ENCODE peak calls at places on chromosomes 3 and 15, in ten cellular contexts. L, X, V, U, F, E, H, J, G and N are unnamed samples.

GRCh38 chr15:76991048-76991447 is 3.9 kb upstream of the PSTPIP1 start:
- DNase-seq in V (no peak), L (no peak), H (no peak), U (no peak), J (no peak), E (no peak), F (no peak), X (no peak), G (no peak), N (no peak)

GRCh38 chr15:44195151-44195740 is at the start of gene FRMD5:
- DNase-seq in E (peak), L (peak), X (peak), U (peak), H (peak), F (peak), J (peak), V (peak), G (peak), N (peak)

GRCh38 chr15:80473574-80474223 is 69.5 kb downstream of the ARNT2 start:
- DNase-seq in U (peak), G (no peak), E (no peak), J (no peak), X (no peak), V (no peak), F (no peak), L (no peak), H (no peak), N (no peak)

GRCh38 chr3:151869186-151869585 is 4.3 kb upstream of the SUCNR1 start:
- DNase-seq in V (no peak), E (no peak), G (no peak), L (no peak), U (no peak), F (no peak), H (no peak), J (no peak), X (no peak), N (no peak)

GRCh38 chr3:178078933-178079332 is 457.3 kb upstream of the KCNMB2 start:
- DNase-seq in H (peak), X (no peak), V (no peak), J (no peak), L (peak), U (peak), F (peak), E (no peak), G (no peak), N (no peak)

GRCh38 chr3:197368330-197368729 is 69.9 kb upstream of the DLG1 start:
- DNase-seq in H (no peak), V (no peak), E (peak), G (no peak), X (no peak), F (no peak), J (no peak), L (no peak), U (peak), N (no peak)

GRCh38 chr15:70608156-70608555 is 155.2 kb downstream of the UACA start:
- DNase-seq in V (no peak), F (peak), H (peak), X (no peak), J (no peak), L (no peak), E (no peak), G (no peak), U (peak), N (no peak)

GRCh38 chr3:175398676-175399075 is 539.5 kb downstream of the NAALADL2 start:
- DNase-seq in H (peak), L (peak), G (no peak), E (no peak), X (no peak), J (no peak), F (no peak), V (no peak), U (no peak), N (no peak)

GRCh38 chr3:95752199-95752598 is 1062.2 kb upstream of the EPHA6 start:
- DNase-seq in H (no peak), V (no peak), L (no peak), E (no peak), F (no peak), G (no peak), X (no peak), U (peak), J (peak), N (no peak)

GRCh38 chr3:138451595-138452162 is 17.3 kb downstream of the ESYT3 start:
- DNase-seq in H (no peak), V (no peak), F (no peak), L (no peak), U (no peak), J (no peak), E (no peak), X (no peak), G (no peak), N (no peak)

GRCh38 chr15:38899300-38899699 is 334.7 kb upstream of the RASGRP1 start:
- DNase-seq in H (peak), V (no peak), U (no peak), L (no peak), X (no peak), G (no peak), F (peak), E (no peak), J (no peak), N (no peak)

GRCh38 chr3:120567370-120568197 is 28.6 kb upstream of the NDUFB4 start:
- DNase-seq in X (no peak), U (peak), J (peak), L (peak), V (no peak), H (peak), G (no peak), F (peak), E (peak), N (no peak)

GRCh38 chr3:13548696-13549512 is at the start of gene FBLN2:
- DNase-seq in L (peak), H (peak), G (no peak), E (peak), J (no peak), X (peak), U (peak), V (peak), F (peak), N (peak)

GRCh38 chr15:77009646-77010311 is 14.9 kb downstream of the PSTPIP1 start:
- DNase-seq in H (no peak), L (peak), X (peak), V (no peak), J (no peak), G (no peak), U (no peak), E (no peak), F (peak), N (no peak)

GRCh38 chr3:49813497-49814174 is at the start of gene UBA7:
- DNase-seq in J (peak), G (no peak), X (peak), F (peak), V (peak), L (peak), U (no peak), H (peak), E (no peak), N (no peak)

GRCh38 chr3:171841620-171842000 is 1.5 kb upstream of the TMEM212 start:
- DNase-seq in E (no peak), G (no peak), L (peak), H (peak), U (no peak), J (no peak), X (no peak), F (peak), V (no peak), N (no peak)

GRCh38 chr3:42653560-42654330 is at the start of gene ZBTB47:
- DNase-seq in L (peak), J (no peak), E (no peak), H (peak), V (peak), U (peak), G (no peak), F (peak), X (peak), N (no peak)

GRCh38 chr15:95718441-95718840 is 612.1 kb upstream of the NR2F2 start:
- DNase-seq in H (peak), L (no peak), V (no peak), X (peak), G (no peak), J (no peak), U (no peak), F (peak), E (no peak), N (no peak)

GRCh38 chr3:141844812-141845211 is 31.6 kb upstream of the ATP1B3 start:
- DNase-seq in F (no peak), V (no peak), E (no peak), U (no peak), L (no peak), J (no peak), H (no peak), X (no peak), G (no peak), N (no peak)

GRCh38 chr3:153113553-153113952 is 48.5 kb upstream of the RAP2B start:
- DNase-seq in J (no peak), V (no peak), U (no peak), H (no peak), L (no peak), F (no peak), E (no peak), G (no peak), X (no peak), N (no peak)

GRCh38 chr3:72310028-72310987 is 525.4 kb upstream of the PROK2 start:
- DNase-seq in X (no peak), J (no peak), H (peak), F (peak), E (peak), U (no peak), L (peak), G (no peak), V (peak), N (peak)

GRCh38 chr3:29731050-29731449 is 450.2 kb downstream of the RBMS3 start:
- DNase-seq in V (no peak), X (no peak), E (no peak), J (no peak), G (no peak), L (no peak), F (peak), H (peak), U (no peak), N (no peak)

GRCh38 chr15:73560501-73561117 is 72.6 kb downstream of the NPTN start:
- DNase-seq in F (peak), H (peak), X (no peak), V (no peak), U (peak), J (peak), E (peak), L (peak), G (no peak), N (no peak)

GRCh38 chr3:4752201-4753072 is 226.8 kb upstream of the BHLHE40 start:
- DNase-seq in L (peak), U (no peak), E (no peak), X (no peak), J (peak), V (peak), F (peak), G (no peak), H (peak), N (no peak)

GRCh38 chr3:186849392-186849975 is 7.0 kb downstream of the ADIPOQ start:
- DNase-seq in V (no peak), H (peak), F (peak), L (no peak), J (no peak), G (no peak), X (no peak), U (peak), E (peak), N (no peak)
- TF ChIP-seq CTCF in V (peak), H (peak), F (peak), L (peak), J (no peak), G (peak), X (peak), U (peak), E (peak), N (peak)

GRCh38 chr3:184040010-184040409 is 8.5 kb downstream of the HTR3D start:
- DNase-seq in V (no peak), U (peak), H (peak), F (peak), L (peak), J (peak), E (peak), X (no peak), G (no peak), N (no peak)
- TF ChIP-seq CTCF in V (peak), U (peak), H (peak), F (peak), L (peak), J (peak), E (peak), X (peak), G (peak), N (no peak)

GRCh38 chr15:66504563-66505429 is at the start of the genes RPL4 and ZWILCH:
- DNase-seq in J (peak), F (peak), G (peak), U (peak), X (peak), E (peak), H (peak), V (peak), L (peak), N (peak)
- TF ChIP-seq CTCF in J (no peak), F (no peak), G (no peak), U (no peak), X (peak), E (no peak), H (no peak), V (peak), L (no peak), N (no peak)

DNA sequence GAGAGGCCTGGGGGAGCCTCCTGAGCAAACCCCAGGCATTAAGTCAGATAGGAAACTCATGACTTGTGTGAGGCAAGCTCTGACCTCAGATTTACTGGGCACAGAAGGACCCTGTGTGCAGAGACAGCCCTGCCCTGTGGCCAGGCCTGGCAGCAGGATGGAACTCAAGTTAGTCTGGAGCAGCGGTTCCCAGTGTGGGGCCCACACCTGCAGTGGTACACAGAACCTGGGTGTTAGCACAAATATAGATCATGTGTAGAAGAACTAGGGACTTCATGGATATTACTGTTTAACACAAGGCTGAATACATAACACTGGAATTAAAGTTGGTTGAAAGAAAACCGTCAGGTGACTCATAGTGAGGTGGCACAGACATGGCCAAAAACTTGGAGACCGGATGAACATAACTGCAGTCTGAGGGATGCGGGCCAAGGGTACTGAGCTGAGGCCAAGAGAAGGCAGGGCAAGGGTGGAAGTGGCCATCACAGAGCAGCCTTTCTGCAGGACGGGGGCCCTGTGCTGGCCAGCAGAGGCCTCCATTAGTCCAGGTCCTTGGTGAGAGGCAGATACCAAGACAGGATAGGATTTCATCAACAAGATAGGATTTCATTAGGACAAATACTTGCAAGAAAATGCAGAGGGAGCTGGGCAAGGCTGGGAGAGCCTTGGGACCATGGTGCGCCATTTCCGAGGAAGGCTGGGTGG is 40.9 kb downstream of the IRAK2 start:
- DNase-seq in X (peak), E (no peak), U (no peak), L (peak), F (peak), H (peak), G (peak), J (peak), V (no peak), N (no peak)
- TF ChIP-seq CTCF in X (no peak), E (no peak), U (no peak), L (no peak), F (peak), H (no peak), G (no peak), J (no peak), V (no peak), N (no peak)

DNA sequence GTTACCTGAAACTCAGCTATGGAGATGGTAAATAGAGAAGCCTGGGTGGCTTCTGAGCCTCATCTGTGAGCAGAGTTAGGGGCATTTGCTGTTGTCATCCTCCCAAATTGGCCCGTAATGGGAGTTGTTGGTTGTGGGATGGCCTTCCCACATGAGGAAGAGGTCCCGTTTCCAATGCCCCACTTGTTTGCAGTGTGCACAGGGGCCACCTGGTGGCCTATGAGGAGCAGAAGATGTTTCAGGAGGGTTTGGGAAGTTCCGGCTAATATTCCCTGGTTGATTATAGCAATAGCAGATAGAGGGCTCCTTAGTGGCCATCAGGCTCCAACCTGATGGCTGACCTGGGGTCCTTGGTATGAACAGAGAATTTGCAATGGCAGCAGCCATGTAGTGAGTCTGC is 1546.5 kb downstream of the OTOL1 start:
- DNase-seq in J (peak), U (peak), X (no peak), L (peak), V (no peak), F (peak), G (no peak), E (no peak), H (peak), N (no peak)
- TF ChIP-seq CTCF in J (peak), U (peak), X (no peak), L (peak), V (no peak), F (peak), G (no peak), E (peak), H (peak), N (no peak)

DNA sequence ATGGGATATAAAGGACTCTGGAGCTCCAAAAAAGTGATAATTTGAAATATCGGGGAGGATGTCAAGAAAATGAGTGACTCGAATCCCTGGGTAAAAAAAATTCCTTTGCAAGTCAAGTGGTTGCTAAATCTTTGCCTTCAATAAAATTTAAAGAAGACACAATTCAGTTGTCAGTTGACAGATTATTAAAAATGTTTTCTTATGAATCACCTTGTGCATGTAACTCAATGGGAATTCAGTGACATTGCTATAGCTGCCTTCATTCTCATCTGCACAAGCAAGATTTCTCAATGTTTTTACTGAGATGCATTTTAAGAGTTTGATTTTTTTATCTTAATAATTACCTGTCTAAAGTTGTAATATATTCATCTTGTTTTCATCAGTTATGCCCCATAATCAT is 264.0 kb upstream of the IL12A start:
- DNase-seq in L (peak), X (no peak), E (no peak), J (no peak), F (no peak), V (no peak), H (no peak), U (no peak), G (no peak), N (no peak)
- TF ChIP-seq CTCF in L (no peak), X (no peak), E (no peak), J (no peak), F (no peak), V (no peak), H (no peak), U (no peak), G (no peak), N (no peak)